ENCODE peak calls at places on chromosomes 3 and 15, in four cellular contexts. V is kidney tubule cell, T is nephron progenitor cell, E is left lobe of liver. H is an unnamed sample.

GRCh38 chr3:114899186-114899931 is 247.7 kb downstream of the ZBTB20 start:
- DNase-seq in V (peak; percentile 91), T (no peak), E (peak; percentile 76), H (no peak)

GRCh38 chr3:154792828-154793227 is 287.3 kb upstream of the MME start:
- DNase-seq in V (peak; percentile 16), T (no peak), E (no peak), H (no peak)

GRCh38 chr3:54826255-54826691 is 101.6 kb downstream of the LRTM1 start:
- DNase-seq in V (no peak), T (no peak), E (no peak), H (no peak)

GRCh38 chr3:103002447-103002846 is 567.6 kb downstream of the ZPLD1 start:
- DNase-seq in V (no peak), T (no peak), E (no peak), H (no peak)

GRCh38 chr3:106104078-106104477 is 235.3 kb upstream of the CBLB start:
- DNase-seq in V (no peak), T (no peak), E (no peak), H (no peak)

GRCh38 chr3:73600293-73600938 is 24.3 kb downstream of the PDZRN3 start:
- DNase-seq in V (no peak), T (no peak), E (no peak), H (no peak)

GRCh38 chr15:92715753-92716152 is 60.2 kb upstream of the FAM174B start:
- DNase-seq in V (no peak), T (peak; percentile 10), E (no peak), H (no peak)

GRCh38 chr3:128847631-128848370 is 31.6 kb upstream of the ACAD9 start:
- DNase-seq in V (no peak), T (no peak), E (no peak), H (no peak)

GRCh38 chr3:116474356-116475200 is 29.3 kb upstream of the LSAMP start:
- DNase-seq in V (no peak), T (peak; percentile 4), E (no peak), H (no peak)

GRCh38 chr15:95087253-95087609 is 855.9 kb downstream of the MCTP2 start:
- DNase-seq in V (no peak), T (no peak), E (no peak), H (peak; percentile 8)

GRCh38 chr15:48962662-48963523 is 826 bp downstream of the SHC4 start:
- DNase-seq in V (peak; percentile 42), T (peak; percentile 55), E (peak; percentile 58), H (peak; percentile 61)

GRCh38 chr15:69604050-69604378 is 151.4 kb downstream of the RPLP1 start:
- DNase-seq in V (no peak), T (no peak), E (peak; percentile 50), H (peak; percentile 44)

GRCh38 chr15:80501453-80501852 is 97.3 kb downstream of the ARNT2 start:
- DNase-seq in V (no peak), T (no peak), E (no peak), H (no peak)

GRCh38 chr3:46112296-46112695 is 85.0 kb upstream of the XCR1 start:
- DNase-seq in V (peak; percentile 67), T (no peak), E (peak; percentile 14), H (peak; percentile 57)

GRCh38 chr3:15667484-15667883 is 65.9 kb downstream of the BTD start:
- DNase-seq in V (no peak), T (no peak), E (no peak), H (no peak)

GRCh38 chr3:45560270-45561020 is 34.1 kb upstream of the LIMD1 start:
- DNase-seq in V (no peak), T (no peak), E (peak; percentile 74), H (no peak)

GRCh38 chr3:107988464-107989156 is 102.2 kb downstream of the CD47 start:
- DNase-seq in V (peak; percentile 81), T (no peak), E (no peak), H (peak; percentile 80)

GRCh38 chr3:197534348-197534725 is 21.4 kb downstream of the BDH1 start:
- DNase-seq in V (no peak), T (no peak), E (no peak), H (peak; percentile 92)

GRCh38 chr15:62545392-62546227 is 380.5 kb upstream of the C2CD4B start:
- DNase-seq in V (peak; percentile 76), T (no peak), E (peak; percentile 57), H (peak; percentile 20)

GRCh38 chr15:37038036-37038715 is 62.2 kb downstream of the MEIS2 start:
- DNase-seq in V (no peak), T (no peak), E (no peak), H (no peak)

GRCh38 chr15:29835301-29835700 is 13.0 kb upstream of the TJP1 start:
- DNase-seq in V (no peak), T (no peak), E (no peak), H (peak; percentile 45)

GRCh38 chr15:101242160-101242998 is 9.5 kb downstream of the CHSY1 start:
- DNase-seq in V (peak; percentile 9), T (no peak), E (no peak), H (peak; percentile 48)

GRCh38 chr3:184633185-184633584 is 71.6 kb downstream of the EPHB3 start:
- DNase-seq in V (no peak), T (no peak), E (no peak), H (no peak)

GRCh38 chr15:59242649-59243048 is 36.0 kb downstream of the LDHAL6B start:
- DNase-seq in V (peak; percentile 77), T (no peak), E (no peak), H (no peak)

GRCh38 chr3:67196677-67197076 is 198.6 kb downstream of the KBTBD8 start:
- DNase-seq in V (no peak), T (no peak), E (no peak), H (no peak)

GRCh38 chr3:77943598-77943997 is 903.7 kb downstream of the ROBO2 start:
- DNase-seq in V (no peak), T (no peak), E (no peak), H (no peak)

GRCh38 chr15:41281236-41281635 is 50.2 kb downstream of the CHP1 start:
- DNase-seq in V (peak; percentile 72), T (no peak), E (no peak), H (peak; percentile 87)

GRCh38 chr3:33915796-33916589 is 117.6 kb downstream of the PDCD6IP start:
- DNase-seq in V (peak; percentile 39), T (peak; percentile 26), E (no peak), H (peak; percentile 54)

GRCh38 chr3:127650236-127650635 is 21.3 kb downstream of the PODXL2 start:
- DNase-seq in V (no peak), T (no peak), E (peak; percentile 15), H (no peak)

GRCh38 chr3:31996195-31996594 is 14.6 kb downstream of the ZNF860 start:
- DNase-seq in V (no peak), T (no peak), E (no peak), H (no peak)

GRCh38 chr15:74129411-74130088 is 836 bp upstream of the ISLR2 start:
- DNase-seq in V (no peak), T (peak; percentile 40), E (no peak), H (no peak)